ENCODE peak calls at places on chromosomes 5 and 9, in four cellular contexts. One of them, this sample, is unnamed.

GRCh38 chr5:39314591-39314990 is 49.7 kb downstream of the C9 start:
- DNase-seq in GM12878: no peak
- DNase-seq in HepG2: no peak
- DNase-seq in K562: no peak
- DNase-seq in this sample: no peak

GRCh38 chr5:80870442-80870841 is 89.7 kb upstream of the RASGRF2 start:
- DNase-seq in GM12878: no peak
- DNase-seq in HepG2: no peak
- DNase-seq in K562: no peak
- DNase-seq in this sample: no peak

GRCh38 chr5:177552839-177553455 is 1.4 kb downstream of the FAM193B start:
- DNase-seq in GM12878: no peak
- DNase-seq in HepG2: peak
- DNase-seq in K562: no peak
- DNase-seq in this sample: no peak

GRCh38 chr5:9324348-9325056 is 221.4 kb downstream of the SEMA5A start:
- DNase-seq in GM12878: no peak
- DNase-seq in HepG2: no peak
- DNase-seq in K562: no peak
- DNase-seq in this sample: no peak

GRCh38 chr5:59133801-59134261 is 551.0 kb downstream of the RAB3C start:
- DNase-seq in GM12878: no peak
- DNase-seq in HepG2: no peak
- DNase-seq in K562: no peak
- DNase-seq in this sample: no peak

GRCh38 chr9:114396558-114397218 is 8.9 kb upstream of the AKNA start:
- DNase-seq in GM12878: no peak
- DNase-seq in HepG2: peak
- DNase-seq in K562: no peak
- DNase-seq in this sample: peak

GRCh38 chr5:80503641-80504040 is 15.7 kb downstream of the FAM151B start:
- DNase-seq in GM12878: no peak
- DNase-seq in HepG2: no peak
- DNase-seq in K562: no peak
- DNase-seq in this sample: no peak

GRCh38 chr5:57863661-57864060 is 381.1 kb upstream of the ACTBL2 start:
- DNase-seq in GM12878: no peak
- DNase-seq in HepG2: no peak
- DNase-seq in K562: no peak
- DNase-seq in this sample: no peak

GRCh38 chr9:36318212-36318802 is 60.1 kb upstream of the GNE start:
- DNase-seq in GM12878: no peak
- DNase-seq in HepG2: no peak
- DNase-seq in K562: no peak
- DNase-seq in this sample: no peak

GRCh38 chr5:78647411-78647818 is 1.2 kb downstream of the LHFPL2 start:
- DNase-seq in GM12878: no peak
- DNase-seq in HepG2: peak
- DNase-seq in K562: no peak
- DNase-seq in this sample: no peak

GRCh38 chr9:5629312-5630037 is 568 bp downstream of the RIC1 start:
- DNase-seq in GM12878: no peak
- DNase-seq in HepG2: no peak
- DNase-seq in K562: no peak
- DNase-seq in this sample: no peak

GRCh38 chr5:57032151-57032551 is 80.2 kb upstream of the MIER3 start:
- DNase-seq in GM12878: no peak
- DNase-seq in HepG2: peak
- DNase-seq in K562: no peak
- DNase-seq in this sample: peak

GRCh38 chr9:96777539-96777864 is 385 bp downstream of the ZNF510 start:
- DNase-seq in GM12878: no peak
- DNase-seq in HepG2: no peak
- DNase-seq in K562: no peak
- DNase-seq in this sample: no peak

GRCh38 chr5:5932824-5933223 is 445.5 kb downstream of the MED10 start:
- DNase-seq in GM12878: no peak
- DNase-seq in HepG2: no peak
- DNase-seq in K562: no peak
- DNase-seq in this sample: no peak

GRCh38 chr5:141701341-141702119 is 19.5 kb upstream of the ARAP3 start:
- DNase-seq in GM12878: peak
- DNase-seq in HepG2: no peak
- DNase-seq in K562: no peak
- DNase-seq in this sample: no peak

GRCh38 chr5:181207214-181207959 is 2.4 kb upstream of the TRIM7 start:
- DNase-seq in GM12878: no peak
- DNase-seq in HepG2: peak
- DNase-seq in K562: no peak
- DNase-seq in this sample: peak

GRCh38 chr9:130451509-130452388 is 7.0 kb downstream of the ASS1 start:
- DNase-seq in GM12878: no peak
- DNase-seq in HepG2: peak
- DNase-seq in K562: peak
- DNase-seq in this sample: no peak

GRCh38 chr9:105168935-105169334 is 75.5 kb upstream of the SLC44A1 start:
- DNase-seq in GM12878: no peak
- DNase-seq in HepG2: no peak
- DNase-seq in K562: no peak
- DNase-seq in this sample: no peak

GRCh38 chr9:124485936-124486335 is 21.3 kb downstream of the NR5A1 start:
- DNase-seq in GM12878: no peak
- DNase-seq in HepG2: no peak
- DNase-seq in K562: no peak
- DNase-seq in this sample: no peak

GRCh38 chr9:130299785-130300615 is 34.4 kb downstream of the HMCN2 start:
- DNase-seq in GM12878: no peak
- DNase-seq in HepG2: no peak
- DNase-seq in K562: no peak
- DNase-seq in this sample: no peak

GRCh38 chr5:33441241-33441844 is 578 bp downstream of the TARS1 start:
- DNase-seq in GM12878: peak
- DNase-seq in HepG2: peak
- DNase-seq in K562: peak
- DNase-seq in this sample: peak

GRCh38 chr5:163385276-163385675 is 52.1 kb upstream of the CCNG1 start:
- DNase-seq in GM12878: no peak
- DNase-seq in HepG2: no peak
- DNase-seq in K562: no peak
- DNase-seq in this sample: no peak

GRCh38 chr5:159510282-159510681 is 180.0 kb upstream of the IL12B start:
- DNase-seq in GM12878: no peak
- DNase-seq in HepG2: peak
- DNase-seq in K562: no peak
- DNase-seq in this sample: no peak

GRCh38 chr9:134068742-134069535 is 1.1 kb upstream of the BRD3 start:
- DNase-seq in GM12878: no peak
- DNase-seq in HepG2: no peak
- DNase-seq in K562: no peak
- DNase-seq in this sample: no peak

GRCh38 chr9:75532651-75533050 is 357.8 kb upstream of the PCSK5 start:
- DNase-seq in GM12878: no peak
- DNase-seq in HepG2: no peak
- DNase-seq in K562: no peak
- DNase-seq in this sample: no peak
- TF ChIP-seq ZBTB33 in GM12878: no peak
- TF ChIP-seq ZBTB33 in HepG2: no peak
- TF ChIP-seq ZBTB33 in K562: no peak
- TF ChIP-seq ZBTB33 in this sample: no peak

GRCh38 chr5:132369471-132370240 is at the start of gene SLC22A5:
- DNase-seq in GM12878: no peak
- DNase-seq in HepG2: peak
- DNase-seq in K562: peak
- DNase-seq in this sample: peak
- TF ChIP-seq POLR2A in GM12878: peak
- TF ChIP-seq POLR2A in HepG2: peak
- TF ChIP-seq POLR2A in K562: peak
- TF ChIP-seq POLR2A in this sample: peak

DNA sequence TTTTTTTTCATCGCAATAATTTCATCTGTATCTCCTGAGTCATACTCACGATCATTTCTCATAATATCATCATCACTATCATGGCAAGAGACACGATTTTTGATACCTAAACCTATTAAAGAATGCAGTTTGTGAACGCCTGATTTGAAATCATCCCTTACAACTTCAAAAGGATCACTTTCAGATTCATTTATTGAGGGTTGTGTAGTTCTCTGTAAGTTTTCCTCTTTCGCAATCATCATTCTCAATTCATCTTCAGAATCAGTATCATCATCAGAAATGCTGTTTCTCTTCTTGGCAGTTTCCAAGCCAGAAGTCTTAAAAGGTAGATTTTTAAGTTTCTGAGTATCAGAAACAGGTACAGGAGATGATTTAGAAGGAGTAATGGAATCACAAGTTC is 9.7 kb downstream of the NOL8 start:
- DNase-seq in GM12878: no peak
- DNase-seq in HepG2: no peak
- DNase-seq in K562: no peak
- DNase-seq in this sample: no peak
- H3K4me2 ChIP-seq in GM12878: no peak
- H3K4me2 ChIP-seq in HepG2: no peak
- H3K4me2 ChIP-seq in K562: no peak
- H3K4me2 ChIP-seq in this sample: no peak

GRCh38 chr5:65065112-65065511 is 296.4 kb downstream of the CWC27 start:
- DNase-seq in GM12878: no peak
- DNase-seq in HepG2: no peak
- DNase-seq in K562: no peak
- DNase-seq in this sample: no peak

GRCh38 chr5:65059681-65060598 is 291.2 kb downstream of the CWC27 start:
- DNase-seq in GM12878: peak
- DNase-seq in HepG2: no peak
- DNase-seq in K562: no peak
- DNase-seq in this sample: no peak

GRCh38 chr5:65061974-65062353 is 293.2 kb downstream of the CWC27 start:
- DNase-seq in GM12878: peak
- DNase-seq in HepG2: no peak
- DNase-seq in K562: no peak
- DNase-seq in this sample: no peak

GRCh38 chr5:65061250-65061973 is 292.7 kb downstream of the CWC27 start:
- DNase-seq in GM12878: peak
- DNase-seq in HepG2: no peak
- DNase-seq in K562: no peak
- DNase-seq in this sample: no peak

DNA sequence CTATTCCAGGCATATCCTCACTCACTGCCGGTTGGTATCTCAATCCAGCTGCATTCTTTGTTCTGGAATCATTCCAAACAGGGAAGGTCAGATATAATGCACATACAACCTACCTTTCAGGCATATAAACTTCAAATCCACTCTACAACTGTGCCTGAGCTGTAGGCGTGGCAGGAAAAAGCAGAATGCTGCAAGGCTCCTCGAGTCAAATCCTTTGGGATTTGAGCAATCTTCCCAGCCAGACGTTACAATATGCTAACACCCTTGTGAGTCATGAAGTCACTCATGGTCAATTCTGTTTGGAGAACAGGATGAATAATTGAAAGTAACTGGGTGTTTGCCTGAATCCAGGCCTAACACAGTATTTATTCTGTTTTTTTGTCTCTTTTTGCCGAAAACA is 294.0 kb downstream of the CWC27 start:
- DNase-seq in GM12878: no peak
- DNase-seq in HepG2: no peak
- DNase-seq in K562: no peak
- DNase-seq in this sample: no peak
- TF ChIP-seq ZBTB33 in GM12878: no peak
- TF ChIP-seq ZBTB33 in HepG2: no peak
- TF ChIP-seq ZBTB33 in K562: no peak
- TF ChIP-seq ZBTB33 in this sample: no peak

This sample was measured in HCT116.